ENCODE peak calls at places on chromosomes 12 and 14, in four cellular contexts. C is IMR-90, T is K562, V is GM12878. H is an unnamed sample.

GRCh38 chr12:115185529-115185928 is 501.6 kb upstream of the TBX3 start:
- DNase-seq in V (no peak), C (peak; percentile 26), T (no peak), H (no peak)

GRCh38 chr14:89384023-89384422 is 33.0 kb downstream of the FOXN3 start:
- DNase-seq in C (no peak), V (peak; percentile 92), T (no peak), H (no peak)

GRCh38 chr12:102504280-102504679 is 23.9 kb upstream of the IGF1 start:
- DNase-seq in V (no peak), T (no peak), C (no peak), H (no peak)

GRCh38 chr14:63478024-63478423 is 65.2 kb downstream of the PPP2R5E start:
- DNase-seq in V (peak; percentile 79), C (no peak), T (no peak), H (no peak)

GRCh38 chr12:39417916-39418315 is 25.0 kb downstream of the KIF21A start:
- DNase-seq in C (no peak), V (no peak), T (no peak), H (no peak)

GRCh38 chr14:23034498-23035302 is at the start of gene PSMB5:
- DNase-seq in V (peak; percentile 98), C (peak; percentile 96), T (peak; percentile 92), H (peak; percentile 98)

GRCh38 chr12:70983692-70984091 is 63.2 kb upstream of the PTPRR start:
- DNase-seq in C (no peak), T (no peak), V (no peak), H (no peak)

GRCh38 chr12:15613981-15614380 is 175.2 kb downstream of the EPS8 start:
- DNase-seq in T (no peak), V (no peak), C (no peak), H (no peak)

GRCh38 chr14:104085032-104085888 is at the start of gene ASPG:
- DNase-seq in T (peak; percentile 83), C (no peak), V (no peak), H (peak; percentile 44)

GRCh38 chr14:24418492-24418873 is 11.0 kb downstream of the CBLN3 start:
- DNase-seq in C (no peak), T (no peak), V (no peak), H (no peak)

GRCh38 chr12:64171715-64172114 is 50.4 kb downstream of the KICS2 start:
- DNase-seq in C (peak; percentile 67), T (no peak), V (no peak), H (no peak)

GRCh38 chr12:64172143-64172970 is 49.7 kb downstream of the KICS2 start:
- DNase-seq in V (no peak), T (no peak), C (no peak), H (no peak)

GRCh38 chr12:64173456-64173855 is 48.6 kb downstream of the KICS2 start:
- DNase-seq in V (no peak), T (no peak), C (no peak), H (no peak)

GRCh38 chr12:64175254-64175945 is 46.7 kb downstream of the KICS2 start:
- DNase-seq in V (no peak), T (peak; percentile 25), C (no peak), H (no peak)

DNA sequence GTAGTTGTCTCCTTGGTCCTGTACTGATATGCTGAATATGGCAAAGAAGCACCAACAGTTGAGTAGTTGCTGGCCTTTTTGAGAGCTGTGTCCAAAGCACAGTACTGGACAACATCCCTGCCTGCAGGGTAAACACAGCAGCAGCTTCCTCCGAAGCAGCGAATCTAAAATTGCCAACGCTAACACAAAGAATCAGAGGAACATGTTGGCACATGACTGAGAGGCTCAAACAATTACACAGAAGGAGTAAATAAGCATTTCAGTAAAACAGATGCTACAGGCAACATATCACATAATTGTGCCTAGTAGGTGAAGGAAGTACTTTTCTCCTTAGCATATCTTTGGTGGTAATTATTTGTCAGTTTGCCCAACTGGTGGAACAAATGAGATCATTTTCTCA is 52.1 kb downstream of the KICS2 start:
- DNase-seq in T (no peak), V (no peak), C (no peak), H (no peak)
- TF ChIP-seq ELK1 in T (no peak), V (no peak), C (no peak), H (no peak)

GRCh38 chr14:50366589-50366988 is 30.1 kb downstream of the CDKL1 start:
- DNase-seq in T (no peak), C (no peak), V (no peak), H (no peak)

GRCh38 chr14:50366115-50366514 is 30.6 kb downstream of the CDKL1 start:
- DNase-seq in T (no peak), V (no peak), C (peak; percentile 21), H (no peak)

GRCh38 chr14:50362791-50363733 is 33.6 kb downstream of the CDKL1 start:
- DNase-seq in C (peak; percentile 14), V (no peak), T (no peak), H (no peak)

GRCh38 chr14:50363734-50364113 is 33.0 kb downstream of the CDKL1 start:
- DNase-seq in V (peak; percentile 81), C (peak; percentile 18), T (no peak), H (no peak)

DNA sequence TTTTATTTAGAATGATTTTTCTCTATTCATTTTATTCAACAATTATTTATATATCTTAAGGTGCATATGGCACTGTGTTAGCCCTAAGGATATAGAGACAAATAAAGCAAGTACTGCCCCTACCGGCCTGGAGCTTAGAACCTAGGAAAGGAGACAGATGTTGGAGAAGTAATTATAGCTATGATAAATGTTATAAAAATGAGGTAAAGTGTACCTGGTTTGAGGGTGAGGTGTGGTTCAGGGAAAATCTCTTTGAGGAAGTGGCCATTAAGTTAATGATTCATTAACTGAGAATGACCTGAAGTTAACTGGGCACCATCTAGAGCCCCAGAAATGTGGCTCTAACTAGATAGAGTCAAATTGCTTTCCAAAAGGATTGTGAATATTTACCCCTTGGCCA is 31.9 kb downstream of the CDKL1 start:
- DNase-seq in T (no peak), C (no peak), V (no peak), H (no peak)
- TF ChIP-seq CEBPB in T (no peak), C (no peak), V (no peak), H (no peak)

GRCh38 chr12:2535583-2536187 is 259.1 kb upstream of the FKBP4 start:
- DNase-seq in V (no peak), C (peak; percentile 20), T (no peak), H (no peak)
- TF ChIP-seq ELK1 in V (no peak), C (no peak), T (no peak), H (no peak)

GRCh38 chr14:77040309-77040994 is 11.9 kb upstream of the IRF2BPL start:
- DNase-seq in T (peak; percentile 87), C (peak; percentile 99), V (peak; percentile 99), H (peak; percentile 88)

GRCh38 chr14:77040059-77040308 is 11.5 kb upstream of the IRF2BPL start:
- DNase-seq in C (no peak), T (no peak), V (no peak), H (no peak)

GRCh38 chr14:77037886-77038511 is 9.5 kb upstream of the IRF2BPL start:
- DNase-seq in T (no peak), C (no peak), V (no peak), H (no peak)

GRCh38 chr14:77040995-77041744 is 12.7 kb upstream of the IRF2BPL start:
- DNase-seq in T (no peak), V (no peak), C (no peak), H (no peak)

GRCh38 chr14:77039285-77040058 is 11.0 kb upstream of the IRF2BPL start:
- DNase-seq in C (peak; percentile 69), T (no peak), V (no peak), H (no peak)
- TF ChIP-seq CEBPB in C (no peak), T (no peak), V (no peak), H (no peak)

GRCh38 chr12:56833780-56834179 is 70.7 kb downstream of the HSD17B6 start:
- DNase-seq in V (no peak), C (no peak), T (no peak), H (no peak)
- TF ChIP-seq ELK1 in V (no peak), C (no peak), T (no peak), H (no peak)

DNA sequence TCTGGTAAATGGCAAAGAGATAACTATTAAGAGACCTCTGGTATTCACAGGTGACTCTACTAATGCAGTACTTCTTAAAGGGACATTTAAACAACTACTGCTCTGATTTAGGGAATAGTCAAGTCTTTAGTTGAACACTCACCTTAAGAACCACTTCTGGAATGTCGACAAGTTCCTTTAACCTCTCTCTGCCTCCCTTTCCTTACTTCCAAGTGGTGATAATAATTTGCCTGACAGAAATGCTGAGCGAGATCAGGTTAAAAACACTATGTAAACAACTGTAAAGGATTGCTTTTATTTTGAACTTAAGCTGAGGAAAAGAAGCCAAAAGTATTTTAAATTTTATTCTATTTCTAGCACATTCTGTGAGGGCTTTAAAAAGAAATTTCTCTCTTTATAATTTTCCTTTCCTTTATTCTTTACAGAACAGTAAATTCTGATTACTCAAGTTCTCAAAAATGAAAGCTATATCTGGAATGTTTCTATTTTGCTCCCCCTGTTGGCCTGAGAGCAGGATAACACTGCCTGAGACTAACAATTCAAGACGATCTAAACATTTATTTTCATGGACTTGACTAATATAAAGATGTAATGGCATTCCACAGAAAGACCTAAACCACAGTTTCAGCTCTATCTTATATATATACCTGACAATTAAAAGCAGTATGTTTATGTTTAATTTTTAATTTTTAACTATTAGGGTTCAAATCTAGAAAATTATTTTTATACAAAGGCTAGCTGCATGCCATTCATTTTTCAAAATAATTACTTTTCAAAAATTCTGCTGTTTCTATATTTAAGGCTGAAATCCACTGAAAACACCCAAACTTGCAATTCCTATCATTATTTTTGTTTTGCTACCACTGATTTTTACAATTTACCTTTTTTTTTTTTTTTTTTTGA is 29.2 kb downstream of the ZCCHC8 start:
- DNase-seq in C (peak; percentile 84), V (no peak), T (peak; percentile 35), H (peak; percentile 83)
- TF ChIP-seq CEBPB in C (no peak), V (no peak), T (no peak), H (peak; percentile 32)

GRCh38 chr12:124595444-124595843 is 28.0 kb upstream of the NCOR2 start:
- DNase-seq in T (no peak), V (no peak), C (no peak), H (no peak)

GRCh38 chr12:124593176-124593575 is 25.8 kb upstream of the NCOR2 start:
- DNase-seq in V (no peak), C (no peak), T (no peak), H (no peak)

GRCh38 chr12:124597041-124597440 is 29.6 kb upstream of the NCOR2 start:
- DNase-seq in C (no peak), V (no peak), T (no peak), H (no peak)

GRCh38 chr12:124593851-124594401 is 26.5 kb upstream of the NCOR2 start:
- DNase-seq in V (no peak), T (no peak), C (no peak), H (no peak)

DNA sequence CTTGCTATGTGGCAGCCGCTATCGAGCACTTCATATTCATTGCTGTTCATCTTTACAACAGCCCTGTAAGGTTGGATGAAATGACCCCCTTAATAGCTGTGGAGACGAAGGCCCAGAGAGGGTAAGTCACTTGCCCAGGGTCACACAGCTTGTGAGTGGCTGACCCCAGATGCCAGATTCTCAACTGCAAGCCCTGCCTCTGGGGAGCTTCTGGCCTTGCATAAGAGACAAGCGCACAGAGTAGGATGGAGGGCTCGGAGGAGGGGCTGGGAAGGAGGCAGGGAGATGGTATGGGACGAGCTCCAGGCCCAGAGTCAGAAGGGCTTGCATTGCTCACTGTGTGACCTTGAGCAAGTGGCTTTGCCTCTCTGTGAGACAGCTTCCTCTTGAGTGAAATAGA is 27.4 kb upstream of the NCOR2 start:
- DNase-seq in T (no peak), V (no peak), C (no peak), H (no peak)
- TF ChIP-seq ELK1 in T (no peak), V (no peak), C (no peak), H (no peak)